ENCODE peak calls at places on chromosomes 3 and 15, in four cellular contexts. W, G, E and S are unnamed samples.

GRCh38 chr15:52011711-52012144 is 7.3 kb upstream of the MAPK6 start:
- DNase-seq in W (no peak), G (no peak), E (peak), S (no peak)

GRCh38 chr3:51024765-51025681 is 350.3 kb downstream of the DOCK3 start:
- DNase-seq in W (no peak), G (peak), E (no peak), S (no peak)

GRCh38 chr3:157418104-157418503 is 18.5 kb upstream of the PTX3 start:
- DNase-seq in W (no peak), G (no peak), E (peak), S (no peak)

GRCh38 chr3:51141573-51141972 is 243.5 kb upstream of the MANF start:
- DNase-seq in W (no peak), G (no peak), E (no peak), S (no peak)

GRCh38 chr15:69305204-69305931 is 6.7 kb downstream of the PAQR5 start:
- DNase-seq in W (peak), G (peak), E (peak), S (no peak)

GRCh38 chr3:126827121-126827520 is 123.1 kb downstream of the CHCHD6 start:
- DNase-seq in W (no peak), G (no peak), E (no peak), S (no peak)

GRCh38 chr3:69791919-69792399 is 52.7 kb downstream of the MITF start:
- DNase-seq in W (peak), G (no peak), E (peak), S (no peak)

GRCh38 chr3:197028711-197029510 is 706 bp downstream of the MELTF start:
- DNase-seq in W (peak), G (peak), E (no peak), S (no peak)

GRCh38 chr15:78618490-78618934 is 2.3 kb downstream of the CHRNA3 start:
- DNase-seq in W (peak), G (peak), E (peak), S (no peak)

GRCh38 chr15:78619022-78619950 is 1.5 kb downstream of the CHRNA3 start:
- DNase-seq in W (no peak), G (no peak), E (no peak), S (no peak)

GRCh38 chr15:78620021-78620838 is 566 bp downstream of the CHRNA3 start:
- DNase-seq in W (no peak), G (no peak), E (peak), S (no peak)

GRCh38 chr15:78621810-78622402 is 1.1 kb upstream of the CHRNA3 start:
- DNase-seq in W (no peak), G (no peak), E (no peak), S (no peak)

DNA sequence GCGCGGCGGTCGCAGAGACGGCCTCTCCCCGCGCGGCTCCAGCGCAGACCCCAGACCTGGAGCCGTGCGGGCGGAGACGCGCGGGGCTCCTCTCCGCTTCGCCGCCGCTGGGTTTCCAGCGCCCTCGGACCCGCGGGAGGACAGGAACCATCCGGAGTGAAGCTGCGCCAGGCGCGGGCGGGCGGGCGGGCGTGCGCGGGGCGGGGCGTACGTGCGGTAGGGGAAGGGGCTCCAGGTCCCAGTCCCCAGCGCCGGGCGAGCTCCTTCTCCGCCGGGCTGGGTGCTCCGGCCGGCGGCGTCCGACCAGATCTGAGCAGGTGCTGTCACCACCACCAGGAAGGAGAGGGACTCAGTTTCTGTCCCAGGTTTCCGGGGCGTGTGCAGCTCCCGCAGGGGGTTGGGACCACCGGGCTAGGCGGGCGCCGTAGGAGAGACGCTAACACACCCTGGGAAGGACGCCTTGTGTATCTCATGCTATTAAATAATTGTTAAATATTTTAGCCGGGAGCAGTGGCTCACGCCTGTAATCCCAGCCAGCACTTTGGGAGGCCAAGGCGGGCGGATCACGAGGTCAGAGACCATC is at the start of gene CHRNA3:
- DNase-seq in W (no peak), G (no peak), E (no peak), S (no peak)
- TF ChIP-seq EZH2 in W (no peak), G (no peak), E (peak), S (no peak)

DNA sequence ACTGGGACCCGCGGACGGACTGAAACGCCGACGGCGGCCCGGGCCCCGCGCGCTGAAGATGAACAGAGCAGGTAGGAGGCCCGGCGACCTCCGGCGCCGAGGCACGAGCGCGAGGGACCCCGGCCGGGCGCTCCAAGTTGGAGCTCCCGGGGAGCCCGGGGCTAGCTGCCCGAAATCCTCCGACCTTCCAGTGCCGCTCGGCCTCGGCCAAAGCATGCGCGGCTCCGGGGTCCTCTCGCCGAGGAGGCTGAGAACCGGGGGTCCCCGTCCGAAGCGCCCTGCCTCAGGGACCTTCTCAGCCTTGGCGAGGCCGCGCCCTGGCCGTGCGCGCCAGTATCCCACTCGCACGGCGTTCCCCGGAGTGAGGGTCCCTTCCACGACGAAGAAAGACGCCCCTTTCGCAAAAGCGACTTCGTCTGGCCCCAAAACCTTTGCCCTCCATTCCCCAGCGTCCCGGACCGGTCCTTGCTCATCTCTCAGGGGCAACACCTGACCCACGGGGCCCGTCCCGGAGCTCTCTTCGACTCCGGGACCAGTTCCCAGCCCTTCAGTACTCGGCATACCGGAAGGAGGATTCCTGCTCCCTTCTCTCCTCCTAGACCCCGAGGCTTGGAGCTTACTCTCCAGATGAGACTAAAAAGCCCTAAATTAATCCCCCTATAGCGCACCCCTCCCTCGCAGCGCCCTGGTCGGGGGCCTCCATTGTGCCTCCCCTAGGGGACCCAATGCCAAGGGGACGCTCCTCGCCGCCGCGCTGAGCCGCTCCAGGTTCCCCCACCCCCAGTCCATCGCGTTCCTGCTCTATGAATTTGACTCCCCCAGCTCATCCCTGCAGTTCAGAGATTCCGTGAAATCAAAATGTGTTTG is 7.7 kb upstream of the FGD5 start:
- DNase-seq in W (no peak), G (no peak), E (no peak), S (no peak)
- TF ChIP-seq EZH2 in W (no peak), G (no peak), E (peak), S (peak)

GRCh38 chr3:115667175-115668065 is 44.1 kb downstream of the GAP43 start:
- DNase-seq in W (no peak), G (no peak), E (peak), S (no peak)
- TF ChIP-seq EZH2 in W (no peak), G (no peak), E (no peak), S (no peak)

GRCh38 chr3:112464264-112464663 is 35.0 kb downstream of the BTLA start:
- DNase-seq in W (no peak), G (no peak), E (peak), S (no peak)
- TF ChIP-seq EZH2 in W (no peak), G (no peak), E (no peak), S (no peak)